ENCODE peak calls at places on chromosome 10, in nine cellular contexts. One of them, this sample, is unnamed.

GRCh38 chr10:76397957-76398665 is 966.7 kb downstream of the LRMDA start:
- DNase-seq in NCI-H510A treated with DMSO at 0.1 percent for 48 hours: no peak
- DNase-seq in mesendoderm: no peak
- DNase-seq in heart right ventricle: no peak
- DNase-seq in upper lobe of right lung: no peak
- DNase-seq in lower lobe of right lung: no peak
- DNase-seq in mucosa of descending colon: no peak
- DNase-seq in activated CD4-positive, alpha-beta T cell treated with anti-CD3 and anti-CD28 coated beads for 4 hours: no peak
- DNase-seq in H1: no peak
- DNase-seq in this sample: no peak

GRCh38 chr10:95399167-95399566 is 108.4 kb upstream of the PDLIM1 start:
- DNase-seq in NCI-H510A treated with DMSO at 0.1 percent for 48 hours: no peak
- DNase-seq in mesendoderm: no peak
- DNase-seq in heart right ventricle: no peak
- DNase-seq in upper lobe of right lung: no peak
- DNase-seq in lower lobe of right lung: no peak
- DNase-seq in mucosa of descending colon: no peak
- DNase-seq in activated CD4-positive, alpha-beta T cell treated with anti-CD3 and anti-CD28 coated beads for 4 hours: no peak
- DNase-seq in H1: no peak
- DNase-seq in this sample: no peak

GRCh38 chr10:10914129-10914528 is 103.5 kb upstream of the CELF2 start:
- DNase-seq in NCI-H510A treated with DMSO at 0.1 percent for 48 hours: no peak
- DNase-seq in mesendoderm: no peak
- DNase-seq in heart right ventricle: no peak
- DNase-seq in upper lobe of right lung: no peak
- DNase-seq in lower lobe of right lung: no peak
- DNase-seq in mucosa of descending colon: no peak
- DNase-seq in activated CD4-positive, alpha-beta T cell treated with anti-CD3 and anti-CD28 coated beads for 4 hours: no peak
- DNase-seq in H1: no peak
- DNase-seq in this sample: peak; percentile 40

GRCh38 chr10:35940067-35940989 is 298.2 kb upstream of the FZD8 start:
- DNase-seq in NCI-H510A treated with DMSO at 0.1 percent for 48 hours: no peak
- DNase-seq in mesendoderm: peak; percentile 43
- DNase-seq in heart right ventricle: no peak
- DNase-seq in upper lobe of right lung: no peak
- DNase-seq in lower lobe of right lung: no peak
- DNase-seq in mucosa of descending colon: peak; percentile 72
- DNase-seq in activated CD4-positive, alpha-beta T cell treated with anti-CD3 and anti-CD28 coated beads for 4 hours: no peak
- DNase-seq in H1: no peak
- DNase-seq in this sample: no peak

GRCh38 chr10:8039323-8039922 is 15.1 kb upstream of the GATA3 start:
- DNase-seq in NCI-H510A treated with DMSO at 0.1 percent for 48 hours: no peak
- DNase-seq in mesendoderm: peak; percentile 48
- DNase-seq in heart right ventricle: no peak
- DNase-seq in upper lobe of right lung: no peak
- DNase-seq in lower lobe of right lung: no peak
- DNase-seq in mucosa of descending colon: no peak
- DNase-seq in activated CD4-positive, alpha-beta T cell treated with anti-CD3 and anti-CD28 coated beads for 4 hours: no peak
- DNase-seq in H1: no peak
- DNase-seq in this sample: no peak

GRCh38 chr10:62195675-62195926 is 73.0 kb downstream of the RTKN2 start:
- DNase-seq in NCI-H510A treated with DMSO at 0.1 percent for 48 hours: no peak
- DNase-seq in mesendoderm: no peak
- DNase-seq in heart right ventricle: no peak
- DNase-seq in upper lobe of right lung: no peak
- DNase-seq in lower lobe of right lung: no peak
- DNase-seq in mucosa of descending colon: no peak
- DNase-seq in activated CD4-positive, alpha-beta T cell treated with anti-CD3 and anti-CD28 coated beads for 4 hours: no peak
- DNase-seq in H1: no peak
- DNase-seq in this sample: no peak

GRCh38 chr10:58641095-58641531 is 128.4 kb downstream of the BICC1 start:
- DNase-seq in NCI-H510A treated with DMSO at 0.1 percent for 48 hours: peak; percentile 5
- DNase-seq in mesendoderm: no peak
- DNase-seq in heart right ventricle: no peak
- DNase-seq in upper lobe of right lung: no peak
- DNase-seq in lower lobe of right lung: no peak
- DNase-seq in mucosa of descending colon: no peak
- DNase-seq in activated CD4-positive, alpha-beta T cell treated with anti-CD3 and anti-CD28 coated beads for 4 hours: no peak
- DNase-seq in H1: no peak
- DNase-seq in this sample: no peak

GRCh38 chr10:21195149-21195731 is 298.1 kb upstream of the NEBL start:
- DNase-seq in NCI-H510A treated with DMSO at 0.1 percent for 48 hours: peak; percentile 48
- DNase-seq in mesendoderm: no peak
- DNase-seq in heart right ventricle: no peak
- DNase-seq in upper lobe of right lung: no peak
- DNase-seq in lower lobe of right lung: no peak
- DNase-seq in mucosa of descending colon: no peak
- DNase-seq in activated CD4-positive, alpha-beta T cell treated with anti-CD3 and anti-CD28 coated beads for 4 hours: no peak
- DNase-seq in H1: no peak
- DNase-seq in this sample: no peak

GRCh38 chr10:68517188-68517587 is 10.1 kb downstream of the SLC25A16 start:
- DNase-seq in NCI-H510A treated with DMSO at 0.1 percent for 48 hours: no peak
- DNase-seq in mesendoderm: no peak
- DNase-seq in heart right ventricle: no peak
- DNase-seq in upper lobe of right lung: no peak
- DNase-seq in lower lobe of right lung: no peak
- DNase-seq in mucosa of descending colon: no peak
- DNase-seq in activated CD4-positive, alpha-beta T cell treated with anti-CD3 and anti-CD28 coated beads for 4 hours: no peak
- DNase-seq in H1: no peak
- DNase-seq in this sample: no peak

GRCh38 chr10:96338279-96338925 is 20.4 kb downstream of the OPALIN start:
- DNase-seq in NCI-H510A treated with DMSO at 0.1 percent for 48 hours: no peak
- DNase-seq in mesendoderm: no peak
- DNase-seq in heart right ventricle: no peak
- DNase-seq in upper lobe of right lung: no peak
- DNase-seq in lower lobe of right lung: no peak
- DNase-seq in mucosa of descending colon: no peak
- DNase-seq in activated CD4-positive, alpha-beta T cell treated with anti-CD3 and anti-CD28 coated beads for 4 hours: no peak
- DNase-seq in H1: no peak
- DNase-seq in this sample: no peak

GRCh38 chr10:111962951-111963350 is 220.6 kb downstream of the GPAM start:
- DNase-seq in NCI-H510A treated with DMSO at 0.1 percent for 48 hours: no peak
- DNase-seq in mesendoderm: no peak
- DNase-seq in heart right ventricle: no peak
- DNase-seq in upper lobe of right lung: no peak
- DNase-seq in lower lobe of right lung: no peak
- DNase-seq in mucosa of descending colon: no peak
- DNase-seq in activated CD4-positive, alpha-beta T cell treated with anti-CD3 and anti-CD28 coated beads for 4 hours: no peak
- DNase-seq in H1: no peak
- DNase-seq in this sample: no peak

GRCh38 chr10:133056651-133057178 is 31.0 kb upstream of the ADGRA1 start:
- DNase-seq in NCI-H510A treated with DMSO at 0.1 percent for 48 hours: no peak
- DNase-seq in mesendoderm: no peak
- DNase-seq in heart right ventricle: no peak
- DNase-seq in upper lobe of right lung: no peak
- DNase-seq in lower lobe of right lung: no peak
- DNase-seq in mucosa of descending colon: no peak
- DNase-seq in activated CD4-positive, alpha-beta T cell treated with anti-CD3 and anti-CD28 coated beads for 4 hours: no peak
- DNase-seq in H1: no peak
- DNase-seq in this sample: peak; percentile 57

GRCh38 chr10:95601116-95601719 is 40.0 kb upstream of the SORBS1 start:
- DNase-seq in NCI-H510A treated with DMSO at 0.1 percent for 48 hours: peak; percentile 97
- DNase-seq in mesendoderm: peak; percentile 98
- DNase-seq in heart right ventricle: peak; percentile 66
- DNase-seq in upper lobe of right lung: peak; percentile 69
- DNase-seq in lower lobe of right lung: peak; percentile 70
- DNase-seq in mucosa of descending colon: no peak
- DNase-seq in activated CD4-positive, alpha-beta T cell treated with anti-CD3 and anti-CD28 coated beads for 4 hours: peak; percentile 27
- DNase-seq in H1: peak; percentile 88
- DNase-seq in this sample: peak; percentile 83

GRCh38 chr10:79984851-79985250 is 35.9 kb upstream of the SFTPD start:
- DNase-seq in NCI-H510A treated with DMSO at 0.1 percent for 48 hours: no peak
- DNase-seq in mesendoderm: peak; percentile 36
- DNase-seq in heart right ventricle: no peak
- DNase-seq in upper lobe of right lung: peak; percentile 77
- DNase-seq in lower lobe of right lung: peak; percentile 64
- DNase-seq in mucosa of descending colon: no peak
- DNase-seq in activated CD4-positive, alpha-beta T cell treated with anti-CD3 and anti-CD28 coated beads for 4 hours: no peak
- DNase-seq in H1: no peak
- DNase-seq in this sample: no peak

GRCh38 chr10:100978896-100979185 is 8.5 kb downstream of the MRPL43 start:
- DNase-seq in NCI-H510A treated with DMSO at 0.1 percent for 48 hours: no peak
- DNase-seq in mesendoderm: no peak
- DNase-seq in heart right ventricle: no peak
- DNase-seq in upper lobe of right lung: no peak
- DNase-seq in lower lobe of right lung: no peak
- DNase-seq in mucosa of descending colon: no peak
- DNase-seq in activated CD4-positive, alpha-beta T cell treated with anti-CD3 and anti-CD28 coated beads for 4 hours: no peak
- DNase-seq in H1: no peak
- DNase-seq in this sample: no peak

GRCh38 chr10:130807721-130808120 is 503.8 kb downstream of the TCERG1L start:
- DNase-seq in NCI-H510A treated with DMSO at 0.1 percent for 48 hours: no peak
- DNase-seq in mesendoderm: no peak
- DNase-seq in heart right ventricle: no peak
- DNase-seq in upper lobe of right lung: peak; percentile 32
- DNase-seq in lower lobe of right lung: no peak
- DNase-seq in mucosa of descending colon: no peak
- DNase-seq in activated CD4-positive, alpha-beta T cell treated with anti-CD3 and anti-CD28 coated beads for 4 hours: no peak
- DNase-seq in H1: no peak
- DNase-seq in this sample: no peak

GRCh38 chr10:59536576-59537014 is 173.1 kb downstream of the SLC16A9 start:
- DNase-seq in NCI-H510A treated with DMSO at 0.1 percent for 48 hours: peak; percentile 19
- DNase-seq in mesendoderm: no peak
- DNase-seq in heart right ventricle: peak; percentile 14
- DNase-seq in upper lobe of right lung: no peak
- DNase-seq in lower lobe of right lung: peak; percentile 47
- DNase-seq in mucosa of descending colon: no peak
- DNase-seq in activated CD4-positive, alpha-beta T cell treated with anti-CD3 and anti-CD28 coated beads for 4 hours: no peak
- DNase-seq in H1: no peak
- DNase-seq in this sample: peak; percentile 61

GRCh38 chr10:110442746-110443145 is 55.0 kb upstream of the DUSP5 start:
- DNase-seq in NCI-H510A treated with DMSO at 0.1 percent for 48 hours: no peak
- DNase-seq in mesendoderm: no peak
- DNase-seq in heart right ventricle: no peak
- DNase-seq in upper lobe of right lung: peak; percentile 30
- DNase-seq in lower lobe of right lung: no peak
- DNase-seq in mucosa of descending colon: no peak
- DNase-seq in activated CD4-positive, alpha-beta T cell treated with anti-CD3 and anti-CD28 coated beads for 4 hours: no peak
- DNase-seq in H1: no peak
- DNase-seq in this sample: no peak

GRCh38 chr10:61836233-61836887 is 65.1 kb upstream of the ARID5B start:
- DNase-seq in NCI-H510A treated with DMSO at 0.1 percent for 48 hours: no peak
- DNase-seq in mesendoderm: no peak
- DNase-seq in heart right ventricle: no peak
- DNase-seq in upper lobe of right lung: no peak
- DNase-seq in lower lobe of right lung: no peak
- DNase-seq in mucosa of descending colon: no peak
- DNase-seq in activated CD4-positive, alpha-beta T cell treated with anti-CD3 and anti-CD28 coated beads for 4 hours: no peak
- DNase-seq in H1: no peak
- DNase-seq in this sample: no peak

GRCh38 chr10:69445094-69445493 is 6.2 kb upstream of the TSPAN15 start:
- DNase-seq in NCI-H510A treated with DMSO at 0.1 percent for 48 hours: no peak
- DNase-seq in mesendoderm: no peak
- DNase-seq in heart right ventricle: no peak
- DNase-seq in upper lobe of right lung: peak; percentile 13
- DNase-seq in lower lobe of right lung: no peak
- DNase-seq in mucosa of descending colon: no peak
- DNase-seq in activated CD4-positive, alpha-beta T cell treated with anti-CD3 and anti-CD28 coated beads for 4 hours: no peak
- DNase-seq in H1: no peak
- DNase-seq in this sample: no peak

GRCh38 chr10:113616244-113617074 is 47.4 kb downstream of the NRAP start:
- DNase-seq in NCI-H510A treated with DMSO at 0.1 percent for 48 hours: no peak
- DNase-seq in mesendoderm: peak; percentile 57
- DNase-seq in heart right ventricle: no peak
- DNase-seq in upper lobe of right lung: no peak
- DNase-seq in lower lobe of right lung: no peak
- DNase-seq in mucosa of descending colon: no peak
- DNase-seq in activated CD4-positive, alpha-beta T cell treated with anti-CD3 and anti-CD28 coated beads for 4 hours: no peak
- DNase-seq in H1: no peak
- DNase-seq in this sample: no peak

GRCh38 chr10:124732931-124733536 is 11.1 kb downstream of the FAM53B start:
- DNase-seq in NCI-H510A treated with DMSO at 0.1 percent for 48 hours: no peak
- DNase-seq in mesendoderm: no peak
- DNase-seq in heart right ventricle: peak; percentile 57
- DNase-seq in upper lobe of right lung: peak; percentile 84
- DNase-seq in lower lobe of right lung: peak; percentile 77
- DNase-seq in mucosa of descending colon: peak; percentile 70
- DNase-seq in activated CD4-positive, alpha-beta T cell treated with anti-CD3 and anti-CD28 coated beads for 4 hours: peak; percentile 56
- DNase-seq in H1: no peak
- DNase-seq in this sample: peak; percentile 69